ENCODE peak calls at places on chromosomes 3 and 15, in eight cellular contexts. C is psoas muscle, Z is thoracic aorta, O is HCT116, V is pancreas, R is body of pancreas, Y is A549, U is esophagus squamous epithelium. A is an unnamed sample.

GRCh38 chr3:141812091-141812490 is 48.9 kb downstream of the GRK7 start:
- DNase-seq in O (no peak), Y (no peak), U (no peak), Z (no peak), R (no peak), V (no peak), C (no peak), A (no peak)

GRCh38 chr15:89898628-89899302 is 5.0 kb upstream of the AP3S2 start:
- DNase-seq in Z (no peak), R (peak; percentile 71), O (peak; percentile 60), C (peak; percentile 30), Y (peak; percentile 81), V (no peak), U (no peak), A (no peak)

GRCh38 chr3:151446002-151446340 is 14.9 kb downstream of the IGSF10 start:
- DNase-seq in U (no peak), Z (no peak), O (no peak), V (no peak), C (no peak), Y (no peak), R (no peak), A (no peak)

GRCh38 chr15:70078578-70079417 is 18.9 kb downstream of the TLE3 start:
- DNase-seq in V (no peak), Y (no peak), R (no peak), Z (no peak), C (no peak), U (no peak), O (no peak), A (no peak)

GRCh38 chr3:125079675-125080045 is 23.9 kb upstream of the HEG1 start:
- DNase-seq in R (no peak), C (no peak), Z (no peak), U (no peak), O (peak; percentile 27), V (no peak), Y (no peak), A (no peak)

GRCh38 chr3:94360982-94361381 is 298.1 kb downstream of the NSUN3 start:
- DNase-seq in O (no peak), Y (no peak), R (peak; percentile 12), V (no peak), Z (peak; percentile 11), U (no peak), C (peak; percentile 31), A (peak; percentile 42)

GRCh38 chr3:151445283-151446001 is 15.4 kb downstream of the IGSF10 start:
- DNase-seq in V (no peak), Z (no peak), R (peak; percentile 21), O (no peak), Y (no peak), C (no peak), U (no peak), A (no peak)

GRCh38 chr3:183695569-183696364 is 1.8 kb upstream of the YEATS2 start:
- DNase-seq in U (no peak), R (no peak), V (no peak), Z (no peak), C (no peak), Y (no peak), O (no peak), A (no peak)

DNA sequence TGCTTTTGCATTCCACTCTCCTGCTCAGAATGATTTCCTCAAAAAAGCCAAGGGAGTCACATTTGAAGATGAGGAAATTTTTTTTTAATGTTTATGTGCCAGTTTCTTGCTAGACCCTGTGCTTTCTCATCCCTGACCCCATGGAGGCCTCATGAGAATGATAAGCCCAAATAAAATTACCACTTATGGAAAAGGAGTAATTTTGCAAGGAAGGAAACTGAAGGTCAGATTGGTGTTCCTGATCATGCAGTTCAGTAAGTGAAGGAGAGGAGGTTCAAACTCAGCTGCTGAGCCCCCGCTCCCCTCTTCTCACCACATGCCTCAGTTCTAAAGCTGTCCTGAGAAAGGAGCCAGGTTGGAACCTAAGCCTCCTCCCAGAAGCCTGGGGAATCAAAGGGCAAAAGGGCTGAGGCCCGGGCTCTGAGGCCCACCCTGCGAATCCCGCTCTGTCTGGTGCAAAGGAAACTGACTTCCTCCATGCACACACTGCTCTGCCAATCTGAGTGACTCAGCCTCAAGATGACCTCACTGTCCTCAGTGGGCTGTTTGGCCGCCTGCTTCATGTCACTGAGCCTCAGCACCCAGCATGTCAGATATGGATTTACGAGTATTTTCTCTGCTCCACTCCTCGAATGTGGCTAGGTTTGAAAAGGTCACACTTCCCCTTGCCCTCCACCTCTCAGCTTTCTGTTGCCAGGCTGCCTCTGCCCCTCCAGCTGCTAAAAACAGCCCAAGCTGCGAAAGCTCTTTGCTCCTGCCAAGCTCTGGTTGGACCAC is 56.9 kb upstream of the FLNB start:
- DNase-seq in Z (peak; percentile 63), C (peak; percentile 68), U (no peak), Y (peak; percentile 74), V (peak; percentile 24), R (peak; percentile 71), O (peak; percentile 33), A (peak; percentile 81)
- H3K4me1 ChIP-seq in Z (peaks cover 35% of the 10 kb centered on the region), C (peaks cover 21% of the 10 kb centered on the region), U (peaks cover 38% of the 10 kb centered on the region), Y (peaks cover 40% of the 10 kb centered on the region), V (peaks cover 14% of the 10 kb centered on the region), R (peaks cover 38% of the 10 kb centered on the region), O (peaks cover 27% of the 10 kb centered on the region), A (peaks cover 43% of the 10 kb centered on the region)

GRCh38 chr15:52520421-52520820 is 8.3 kb downstream of the MYO5A start:
- DNase-seq in U (no peak), Y (no peak), R (no peak), C (no peak), Z (no peak), V (no peak), O (no peak), A (no peak)

GRCh38 chr15:52515343-52515742 is 13.3 kb downstream of the MYO5A start:
- DNase-seq in R (no peak), Z (no peak), V (no peak), O (no peak), U (no peak), Y (no peak), C (no peak), A (no peak)

GRCh38 chr15:52518487-52518886 is 10.2 kb downstream of the MYO5A start:
- DNase-seq in U (no peak), O (no peak), R (no peak), V (no peak), Y (no peak), C (no peak), Z (no peak), A (no peak)

GRCh38 chr15:52523192-52523591 is 5.5 kb downstream of the MYO5A start:
- DNase-seq in C (no peak), R (no peak), Y (no peak), V (no peak), U (no peak), Z (no peak), O (no peak), A (no peak)

DNA sequence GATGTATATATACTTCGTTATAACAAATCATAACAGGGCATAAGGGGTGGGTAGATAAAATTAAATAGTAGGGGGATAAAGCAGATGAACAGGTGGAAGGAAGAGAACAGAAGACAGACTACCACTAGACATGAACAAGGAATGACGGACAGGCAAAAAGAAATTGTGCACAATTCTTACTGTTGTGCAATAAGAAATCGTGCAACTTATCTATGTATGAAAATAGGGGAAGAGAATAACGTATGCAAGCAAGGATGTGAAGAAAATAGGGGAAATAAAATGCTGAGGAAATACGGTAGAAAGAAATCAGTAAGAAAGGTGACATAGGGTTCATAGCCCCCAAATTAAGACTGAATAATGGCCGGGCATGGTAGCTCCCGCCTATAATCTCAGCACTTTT is 9.7 kb downstream of the MYO5A start:
- DNase-seq in O (no peak), R (no peak), Y (no peak), U (no peak), V (no peak), C (no peak), Z (no peak), A (no peak)
- H3K27ac ChIP-seq in O (no peak overlapping the region), R (no peak overlapping the region), Y (no peak overlapping the region), U (no peak overlapping the region), V (no peak overlapping the region), C (no peak overlapping the region), Z (no peak overlapping the region), A (no peak overlapping the region)

GRCh38 chr15:64566102-64566501 is 105.7 kb downstream of the ZNF609 start:
- DNase-seq in O (no peak), Z (no peak), V (no peak), R (no peak), Y (no peak), U (no peak), C (no peak), A (no peak)

GRCh38 chr15:64559243-64559642 is 98.9 kb downstream of the ZNF609 start:
- DNase-seq in O (no peak), Y (no peak), R (no peak), Z (no peak), V (no peak), C (no peak), U (no peak), A (no peak)

GRCh38 chr15:64558460-64559179 is 98.2 kb downstream of the ZNF609 start:
- DNase-seq in R (no peak), C (no peak), V (no peak), Y (no peak), O (no peak), U (no peak), Z (no peak), A (no peak)

GRCh38 chr15:64560998-64561397 is 100.6 kb downstream of the ZNF609 start:
- DNase-seq in V (no peak), U (no peak), Z (no peak), R (no peak), O (no peak), C (no peak), Y (no peak), A (no peak)

DNA sequence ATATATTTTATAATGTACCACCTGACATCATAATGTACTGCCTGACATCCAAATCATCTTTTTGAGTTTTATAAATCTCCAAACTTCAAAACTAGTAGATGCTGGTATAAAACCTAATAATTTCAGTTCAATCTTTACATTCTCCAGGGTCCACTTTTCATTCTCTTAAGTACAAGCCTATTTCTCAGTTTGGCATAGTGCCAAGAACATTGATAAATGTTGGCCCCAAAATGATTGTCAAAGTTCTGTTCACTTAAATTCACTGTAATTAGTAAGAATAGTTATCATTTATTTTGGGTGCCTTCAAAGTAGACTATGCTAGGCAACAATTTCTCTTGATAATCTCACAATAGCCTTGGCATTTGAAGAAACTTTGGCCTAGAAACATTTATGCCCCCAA is 101.6 kb downstream of the ZNF609 start:
- DNase-seq in R (no peak), Y (no peak), O (no peak), U (no peak), V (no peak), Z (no peak), C (no peak), A (no peak)
- H3K4me1 ChIP-seq in R (peaks cover 16% of the 10 kb centered on the region), Y (peaks cover 34% of the 10 kb centered on the region), O (peaks cover 15% of the 10 kb centered on the region), U (no peaks in the 10 kb centered on the region), V (peaks cover 10% of the 10 kb centered on the region), Z (no peaks in the 10 kb centered on the region), C (peaks cover 11% of the 10 kb centered on the region), A (peaks cover 52% of the 10 kb centered on the region)

DNA sequence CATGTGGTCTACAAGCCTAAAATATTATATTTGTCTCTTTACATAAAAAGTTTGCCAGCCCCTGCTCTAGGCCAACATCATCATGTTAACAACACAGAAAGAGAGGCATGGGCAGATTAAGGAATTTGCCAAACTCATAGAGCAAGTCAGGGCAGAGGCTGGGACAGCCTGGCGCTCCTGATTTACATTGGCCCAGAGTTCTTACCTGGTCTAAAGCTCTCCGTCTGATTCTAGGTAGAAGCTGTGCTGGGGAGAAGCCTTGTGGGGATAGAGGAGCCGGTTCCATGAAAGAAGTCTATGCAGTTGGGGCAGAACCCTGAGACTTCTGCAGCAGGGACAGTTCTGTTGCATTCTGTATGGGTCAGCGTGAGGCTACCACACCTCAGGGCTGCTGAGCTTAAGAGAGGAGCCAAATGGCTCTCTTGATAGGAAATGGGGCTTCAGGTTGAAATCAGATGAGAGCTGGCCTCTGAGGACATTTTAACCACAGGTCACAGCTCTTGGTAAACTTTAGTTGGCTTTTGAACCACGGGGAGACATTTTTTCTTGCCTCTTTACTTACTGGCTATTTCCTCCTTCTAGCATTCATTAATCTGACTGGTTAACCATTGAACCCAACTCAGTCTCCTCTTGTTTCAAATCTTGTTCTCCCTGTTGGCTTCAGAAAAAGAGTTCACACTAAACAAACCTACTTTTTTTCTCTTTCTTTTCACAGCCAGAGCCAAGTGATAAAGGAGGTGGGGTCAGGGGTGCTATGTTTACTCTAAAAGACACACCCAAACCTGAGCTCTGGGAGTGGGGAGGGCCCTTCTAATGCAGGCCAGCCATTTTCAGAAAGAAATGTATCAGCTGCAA is 250.7 kb downstream of the OPA1 start:
- DNase-seq in C (no peak), R (peak; percentile 91), V (no peak), Z (no peak), Y (peak; percentile 61), O (no peak), U (no peak), A (no peak)
- H3K27ac ChIP-seq in C (no peak overlapping the region), R (peak overlapping the region; percentile 94), V (peak overlapping the region; percentile 86), Z (no peak overlapping the region), Y (peak overlapping the region; percentile 52), O (no peak overlapping the region), U (peak overlapping the region; percentile 90), A (no peak overlapping the region)